ENCODE peak calls at places on chromosomes 7 and 10, in four cellular contexts. Z, C, H and Y are unnamed samples.

GRCh38 chr10:102452672-102453340 is 1.5 kb upstream of the C10orf95 start:
- DNase-seq in Z (no peak), C (peak; percentile 51), H (no peak), Y (no peak)

GRCh38 chr10:78491812-78492211 is 458.1 kb downstream of the RPS24 start:
- DNase-seq in Z (no peak), C (no peak), H (no peak), Y (no peak)

GRCh38 chr10:23157691-23158369 is 34.3 kb upstream of the PTF1A start:
- DNase-seq in Z (no peak), C (peak; percentile 64), H (no peak), Y (no peak)

GRCh38 chr7:100840470-100841100 is 11.9 kb upstream of the SLC12A9 start:
- DNase-seq in Z (no peak), C (no peak), H (no peak), Y (no peak)

GRCh38 chr7:119545118-119545517 is 727.9 kb upstream of the KCND2 start:
- DNase-seq in Z (no peak), C (peak; percentile 23), H (no peak), Y (no peak)

GRCh38 chr7:28078036-28078901 is 102.3 kb downstream of the JAZF1 start:
- DNase-seq in Z (peak; percentile 21), C (peak; percentile 73), H (no peak), Y (peak; percentile 65)

GRCh38 chr7:152158801-152159587 is 133.5 kb downstream of the GALNT11 start:
- DNase-seq in Z (no peak), C (no peak), H (no peak), Y (no peak)

GRCh38 chr10:86960003-86960862 is 1.8 kb downstream of the SNCG start:
- DNase-seq in Z (no peak), C (peak; percentile 81), H (peak; percentile 46), Y (peak; percentile 57)

GRCh38 chr10:48604408-48605263 is at the start of gene ARHGAP22:
- DNase-seq in Z (peak; percentile 74), C (peak; percentile 43), H (no peak), Y (peak; percentile 27)

GRCh38 chr7:138515001-138515528 is 55.0 kb downstream of the TRIM24 start:
- DNase-seq in Z (no peak), C (no peak), H (no peak), Y (no peak)

GRCh38 chr10:89904755-89905154 is 203.4 kb downstream of the KIF20B start:
- DNase-seq in Z (no peak), C (peak; percentile 60), H (no peak), Y (no peak)

GRCh38 chr7:125059861-125060456 is 130.3 kb upstream of the POT1 start:
- DNase-seq in Z (no peak), C (peak; percentile 33), H (no peak), Y (no peak)

GRCh38 chr10:127579640-127580039 is 30.5 kb downstream of the NPS start:
- DNase-seq in Z (no peak), C (no peak), H (no peak), Y (no peak)

GRCh38 chr7:13538669-13539068 is 450.8 kb downstream of the ETV1 start:
- DNase-seq in Z (no peak), C (peak; percentile 38), H (no peak), Y (no peak)

GRCh38 chr10:75585294-75585693 is 153.9 kb downstream of the LRMDA start:
- DNase-seq in Z (no peak), C (no peak), H (no peak), Y (no peak)

GRCh38 chr10:33484787-33485186 is 150.3 kb upstream of the NRP1 start:
- DNase-seq in Z (no peak), C (peak; percentile 90), H (no peak), Y (no peak)

GRCh38 chr7:158016171-158017087 is 571.2 kb downstream of the PTPRN2 start:
- DNase-seq in Z (no peak), C (no peak), H (peak; percentile 23), Y (no peak)

GRCh38 chr10:28788767-28789166 is 111.4 kb downstream of the BAMBI start:
- DNase-seq in Z (no peak), C (no peak), H (no peak), Y (no peak)

GRCh38 chr7:54880326-54880989 is 121.4 kb upstream of the SEC61G start:
- DNase-seq in Z (no peak), C (no peak), H (peak; percentile 62), Y (peak; percentile 78)

GRCh38 chr7:51679358-51679757 is 362.7 kb upstream of the COBL start:
- DNase-seq in Z (no peak), C (no peak), H (no peak), Y (no peak)

GRCh38 chr10:51427758-51428157 is 271.6 kb downstream of the CSTF2T start:
- DNase-seq in Z (no peak), C (no peak), H (no peak), Y (no peak)

GRCh38 chr7:135224027-135224426 is 9.6 kb upstream of the STRA8 start:
- DNase-seq in Z (no peak), C (no peak), H (no peak), Y (no peak)

GRCh38 chr10:77432398-77432797 is 205.2 kb downstream of the KCNMA1 start:
- DNase-seq in Z (no peak), C (no peak), H (no peak), Y (no peak)

GRCh38 chr7:151251926-151252835 is 3.7 kb upstream of the SMARCD3 start:
- DNase-seq in Z (peak; percentile 83), C (peak; percentile 87), H (peak; percentile 77), Y (peak; percentile 54)

GRCh38 chr7:54888067-54888735 is 129.2 kb upstream of the SEC61G start:
- DNase-seq in Z (peak; percentile 30), C (peak; percentile 14), H (no peak), Y (peak; percentile 21)

GRCh38 chr7:121084748-121085336 is 96.3 kb downstream of the CPED1 start:
- DNase-seq in Z (peak; percentile 11), C (peak; percentile 88), H (no peak), Y (peak; percentile 26)

GRCh38 chr7:42720871-42721835 is 190.7 kb downstream of the C7orf25 start:
- DNase-seq in Z (no peak), C (peak; percentile 6), H (no peak), Y (no peak)

GRCh38 chr10:76150139-76150885 is 718.9 kb downstream of the LRMDA start:
- DNase-seq in Z (no peak), C (peak; percentile 29), H (peak; percentile 95), Y (no peak)

GRCh38 chr7:127504715-127505114 is 80.7 kb downstream of the GCC1 start:
- DNase-seq in Z (peak; percentile 16), C (peak; percentile 44), H (no peak), Y (peak; percentile 25)

GRCh38 chr10:63819753-63820347 is 298.6 kb downstream of the REEP3 start:
- DNase-seq in Z (peak; percentile 68), C (peak; percentile 86), H (peak; percentile 74), Y (peak; percentile 84)

GRCh38 chr10:88006261-88006660 is 142.8 kb downstream of the PTEN start:
- DNase-seq in Z (no peak), C (no peak), H (no peak), Y (no peak)

GRCh38 chr7:55065079-55065478 is 46.3 kb downstream of the EGFR start:
- DNase-seq in Z (no peak), C (peak; percentile 97), H (peak; percentile 47), Y (peak; percentile 64)

GRCh38 chr7:104174798-104175197 is 33.0 kb downstream of the ORC5 start:
- DNase-seq in Z (no peak), C (no peak), H (no peak), Y (no peak)

GRCh38 chr10:48658243-48658888 is 26.3 kb upstream of the WDFY4 start:
- DNase-seq in Z (peak; percentile 75), C (peak; percentile 73), H (peak; percentile 80), Y (peak; percentile 76)

DNA sequence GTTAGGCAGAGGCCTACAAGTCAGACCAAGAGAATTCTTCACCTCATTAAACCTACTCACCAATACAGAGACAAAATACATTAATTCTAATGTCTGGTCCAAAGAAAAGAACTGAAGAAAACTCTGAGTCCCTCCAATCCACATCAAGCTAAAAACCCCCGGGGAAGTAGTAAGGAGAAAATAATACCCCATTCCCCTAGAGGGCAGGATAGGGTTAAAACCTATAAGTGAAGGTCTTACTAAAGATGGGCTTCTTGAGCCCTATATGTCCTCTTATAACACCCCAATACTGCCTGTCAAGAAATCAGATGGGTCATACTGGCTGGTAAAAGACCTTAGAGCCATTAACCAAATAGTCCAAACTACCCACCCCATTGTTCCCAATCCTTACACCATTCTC is 141.3 kb upstream of the TMEM106B start:
- DNase-seq in Z (no peak), C (no peak), H (no peak), Y (no peak)
- TF ChIP-seq CTCF in Z (no peak), C (no peak), H (no peak), Y (no peak)

DNA sequence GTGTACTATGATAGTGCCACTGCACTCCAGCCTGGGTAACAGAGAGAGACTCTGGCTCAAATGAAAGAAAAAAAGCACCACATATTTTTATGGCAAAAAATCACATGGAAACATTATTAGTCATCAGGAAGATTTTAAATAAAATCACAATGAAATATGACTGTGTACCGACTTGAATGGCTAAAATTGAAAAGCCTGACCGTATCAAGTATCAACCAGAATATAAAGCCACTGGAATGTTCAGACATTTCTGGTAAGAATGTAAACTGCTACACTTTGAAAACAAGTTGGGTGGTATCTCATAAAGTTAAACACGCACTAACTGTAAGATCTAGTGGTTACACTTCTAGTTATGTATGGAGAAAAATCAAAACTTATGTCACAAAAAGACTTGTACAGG is 306.7 kb upstream of the MBL2 start:
- DNase-seq in Z (no peak), C (no peak), H (no peak), Y (no peak)
- TF ChIP-seq CTCF in Z (no peak), C (no peak), H (no peak), Y (no peak)

GRCh38 chr7:106978425-106979386 is 65.8 kb upstream of the PRKAR2B start:
- DNase-seq in Z (no peak), C (peak; percentile 42), H (no peak), Y (no peak)
- TF ChIP-seq CTCF in Z (no peak), C (peak; percentile 30), H (no peak), Y (no peak)

GRCh38 chr7:102410123-102410522 is 14.0 kb downstream of the PRKRIP1 start:
- DNase-seq in Z (no peak), C (no peak), H (no peak), Y (no peak)

GRCh38 chr7:102410918-102411317 is 14.8 kb downstream of the PRKRIP1 start:
- DNase-seq in Z (no peak), C (no peak), H (no peak), Y (no peak)

GRCh38 chr7:102413071-102413470 is 16.9 kb downstream of the PRKRIP1 start:
- DNase-seq in Z (no peak), C (no peak), H (no peak), Y (no peak)

GRCh38 chr7:102413611-102414010 is 17.4 kb downstream of the PRKRIP1 start:
- DNase-seq in Z (no peak), C (no peak), H (no peak), Y (no peak)

GRCh38 chr7:102412548-102412947 is 16.4 kb downstream of the PRKRIP1 start:
- DNase-seq in Z (peak; percentile 38), C (peak; percentile 41), H (no peak), Y (no peak)
- TF ChIP-seq CTCF in Z (peak; percentile 48), C (peak; percentile 43), H (peak; percentile 32), Y (peak; percentile 31)

DNA sequence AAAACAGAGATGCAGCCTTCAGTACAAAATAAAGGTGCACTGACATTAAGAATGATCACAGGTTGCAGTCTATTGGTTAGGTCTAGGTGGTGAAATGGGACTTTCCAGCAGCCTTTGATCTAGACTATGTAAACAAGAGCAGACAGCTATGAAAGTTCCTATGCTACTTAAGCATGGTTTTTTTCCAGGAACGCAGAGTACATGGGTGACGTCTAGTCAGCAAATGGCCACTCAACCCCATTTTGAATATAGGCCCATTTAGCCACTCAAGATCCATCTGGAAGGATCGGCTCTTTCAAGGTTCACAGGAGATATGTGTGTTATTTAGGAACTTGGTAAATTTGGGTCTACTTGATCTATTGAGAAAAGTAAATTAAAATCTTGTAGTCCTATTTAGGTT is 1424.6 kb upstream of the LRRTM3 start:
- DNase-seq in Z (no peak), C (no peak), H (peak; percentile 59), Y (peak; percentile 10)
- TF ChIP-seq CTCF in Z (no peak), C (no peak), H (no peak), Y (no peak)

GRCh38 chr10:62335326-62335725 is 38.8 kb upstream of the ZNF365 start:
- DNase-seq in Z (no peak), C (peak; percentile 7), H (no peak), Y (no peak)
- TF ChIP-seq CTCF in Z (no peak), C (no peak), H (no peak), Y (no peak)